ENCODE peak calls at places on chromosomes 13 and 19, in four cellular contexts. One of them, this sample, is unnamed.

GRCh38 chr19:13104848-13105646 is 2.4 kb upstream of the LYL1 start:
- DNase-seq in activated effector memory CD4-positive, alpha-beta T cell treated with Interleukin-2 at 50 U/mL for 16 hours: peak; percentile 34
- DNase-seq in OCI-M1: no peak
- DNase-seq in NAMALWA: peak; percentile 49
- DNase-seq in this sample: peak; percentile 79

GRCh38 chr19:35490364-35490763 is at the start of gene KRTDAP:
- DNase-seq in activated effector memory CD4-positive, alpha-beta T cell treated with Interleukin-2 at 50 U/mL for 16 hours: no peak
- DNase-seq in OCI-M1: no peak
- DNase-seq in NAMALWA: no peak
- DNase-seq in this sample: no peak

GRCh38 chr13:94479559-94480095 is at the start of gene DCT:
- DNase-seq in activated effector memory CD4-positive, alpha-beta T cell treated with Interleukin-2 at 50 U/mL for 16 hours: no peak
- DNase-seq in OCI-M1: no peak
- DNase-seq in NAMALWA: no peak
- DNase-seq in this sample: no peak

GRCh38 chr13:99677388-99677951 is 176.2 kb downstream of the TM9SF2 start:
- DNase-seq in activated effector memory CD4-positive, alpha-beta T cell treated with Interleukin-2 at 50 U/mL for 16 hours: no peak
- DNase-seq in OCI-M1: no peak
- DNase-seq in NAMALWA: no peak
- DNase-seq in this sample: no peak

GRCh38 chr13:25945596-25945995 is 106.2 kb downstream of the SHISA2 start:
- DNase-seq in activated effector memory CD4-positive, alpha-beta T cell treated with Interleukin-2 at 50 U/mL for 16 hours: no peak
- DNase-seq in OCI-M1: no peak
- DNase-seq in NAMALWA: no peak
- DNase-seq in this sample: no peak

GRCh38 chr13:74770361-74770760 is 636.2 kb upstream of the KLF12 start:
- DNase-seq in activated effector memory CD4-positive, alpha-beta T cell treated with Interleukin-2 at 50 U/mL for 16 hours: no peak
- DNase-seq in OCI-M1: no peak
- DNase-seq in NAMALWA: no peak
- DNase-seq in this sample: no peak

GRCh38 chr19:31960474-31960873 is 384.9 kb upstream of the ZNF507 start:
- DNase-seq in activated effector memory CD4-positive, alpha-beta T cell treated with Interleukin-2 at 50 U/mL for 16 hours: no peak
- DNase-seq in OCI-M1: no peak
- DNase-seq in NAMALWA: no peak
- DNase-seq in this sample: no peak

GRCh38 chr13:85896516-85897450 is 97.6 kb upstream of the SLITRK6 start:
- DNase-seq in activated effector memory CD4-positive, alpha-beta T cell treated with Interleukin-2 at 50 U/mL for 16 hours: no peak
- DNase-seq in OCI-M1: peak; percentile 36
- DNase-seq in NAMALWA: peak; percentile 47
- DNase-seq in this sample: no peak